ENCODE peak calls at places on chromosomes 3 and 15, in eight cellular contexts. W, O, K, U, C, V, A and H are unnamed samples.
A peak's percentile ranks its signal among the peaks of the same experiment; 100 is the strongest.

GRCh38 chr3:131083190-131083863 is 56.6 kb downstream of the NEK11 start:
- DNase-seq in W (peak; percentile 67), O (peak; percentile 48), K (no peak), U (no peak), C (no peak), V (no peak), A (no peak), H (no peak)

GRCh38 chr3:50395070-50395860 is 35.9 kb upstream of the TMEM115 start:
- DNase-seq in W (no peak), O (no peak), K (no peak), U (no peak), C (no peak), V (no peak), A (no peak), H (no peak)

GRCh38 chr3:193909387-193909786 is 226.6 kb upstream of the HES1 start:
- DNase-seq in W (no peak), O (no peak), K (no peak), U (peak; percentile 38), C (no peak), V (no peak), A (no peak), H (peak; percentile 41)

GRCh38 chr3:50620846-50621245 is 3.9 kb downstream of the MAPKAPK3 start:
- DNase-seq in W (no peak), O (no peak), K (no peak), U (no peak), C (no peak), V (no peak), A (no peak), H (no peak)

GRCh38 chr3:128071771-128072453 is 19.7 kb downstream of the SEC61A1 start:
- DNase-seq in W (no peak), O (no peak), K (no peak), U (no peak), C (no peak), V (no peak), A (no peak), H (no peak)

GRCh38 chr3:82715091-82715856 is 953.8 kb upstream of the GBE1 start:
- DNase-seq in W (no peak), O (no peak), K (no peak), U (no peak), C (no peak), V (no peak), A (no peak), H (no peak)

GRCh38 chr3:157204431-157204830 is 44.5 kb upstream of the CCNL1 start:
- DNase-seq in W (peak; percentile 38), O (no peak), K (no peak), U (no peak), C (peak; percentile 29), V (no peak), A (no peak), H (no peak)

GRCh38 chr3:197484204-197484901 is 71.4 kb downstream of the BDH1 start:
- DNase-seq in W (no peak), O (no peak), K (no peak), U (no peak), C (no peak), V (no peak), A (no peak), H (no peak)

GRCh38 chr3:43995929-43996378 is 245.7 kb upstream of the TOPAZ1 start:
- DNase-seq in W (peak; percentile 39), O (no peak), K (no peak), U (no peak), C (no peak), V (no peak), A (no peak), H (no peak)

GRCh38 chr3:49868951-49869454 is 703 bp downstream of the CAMKV start:
- DNase-seq in W (peak; percentile 62), O (no peak), K (no peak), U (no peak), C (no peak), V (no peak), A (no peak), H (no peak)

GRCh38 chr3:112633757-112634156 is 7.2 kb downstream of the CCDC80 start:
- DNase-seq in W (no peak), O (no peak), K (no peak), U (no peak), C (no peak), V (no peak), A (no peak), H (no peak)

GRCh38 chr3:100044369-100044768 is 69.9 kb downstream of the FILIP1L start:
- DNase-seq in W (no peak), O (no peak), K (no peak), U (peak; percentile 67), C (no peak), V (no peak), A (no peak), H (peak; percentile 58)

GRCh38 chr3:4466783-4467521 is at the start of gene SUMF1:
- DNase-seq in W (peak; percentile 88), O (peak; percentile 80), K (peak; percentile 83), U (no peak), C (no peak), V (peak; percentile 46), A (peak; percentile 67), H (peak; percentile 93)

GRCh38 chr3:162125790-162126189 is 629.2 kb downstream of the OTOL1 start:
- DNase-seq in W (no peak), O (no peak), K (no peak), U (no peak), C (no peak), V (no peak), A (no peak), H (no peak)

GRCh38 chr3:51538115-51538458 is 432 bp upstream of the RAD54L2 start:
- DNase-seq in W (no peak), O (no peak), K (no peak), U (no peak), C (no peak), V (no peak), A (no peak), H (no peak)

GRCh38 chr3:20305647-20306046 is 119.6 kb upstream of the SGO1 start:
- DNase-seq in W (no peak), O (no peak), K (no peak), U (no peak), C (no peak), V (no peak), A (no peak), H (no peak)

GRCh38 chr3:134852893-134853351 is 57.9 kb downstream of the EPHB1 start:
- DNase-seq in W (no peak), O (no peak), K (no peak), U (peak; percentile 91), C (no peak), V (no peak), A (no peak), H (peak; percentile 72)

GRCh38 chr3:36864180-36865053 is 80.4 kb downstream of the TRANK1 start:
- DNase-seq in W (no peak), O (no peak), K (no peak), U (no peak), C (no peak), V (no peak), A (no peak), H (no peak)

GRCh38 chr3:356947-357346 is 160.4 kb downstream of the CHL1 start:
- DNase-seq in W (no peak), O (no peak), K (no peak), U (no peak), C (no peak), V (no peak), A (no peak), H (no peak)

GRCh38 chr3:191973820-191974219 is 512.9 kb downstream of the PYDC2 start:
- DNase-seq in W (no peak), O (no peak), K (no peak), U (no peak), C (no peak), V (no peak), A (no peak), H (no peak)

GRCh38 chr3:140720242-140720641 is 42.4 kb downstream of the TRIM42 start:
- DNase-seq in W (no peak), O (no peak), K (no peak), U (no peak), C (no peak), V (no peak), A (no peak), H (no peak)

GRCh38 chr3:70816346-70816745 is 503.9 kb upstream of the MDFIC2 start:
- DNase-seq in W (no peak), O (no peak), K (no peak), U (no peak), C (no peak), V (no peak), A (no peak), H (no peak)

GRCh38 chr3:98780343-98780742 is 17.2 kb downstream of the ST3GAL6 start:
- DNase-seq in W (no peak), O (no peak), K (no peak), U (no peak), C (no peak), V (no peak), A (no peak), H (no peak)

GRCh38 chr3:100073555-100074307 is 40.6 kb downstream of the FILIP1L start:
- DNase-seq in W (peak; percentile 67), O (no peak), K (no peak), U (no peak), C (peak; percentile 33), V (no peak), A (no peak), H (no peak)

GRCh38 chr3:165210132-165210531 is 13.9 kb upstream of the SLITRK3 start:
- DNase-seq in W (no peak), O (no peak), K (no peak), U (no peak), C (no peak), V (no peak), A (no peak), H (no peak)
- TF ChIP-seq CTCF in W (peak; percentile 53), O (peak; percentile 67), K (peak; percentile 74), U (no peak), C (peak; percentile 12), V (no peak), A (peak; percentile 48), H (no peak)

GRCh38 chr15:66594344-66594743 is 28.5 kb upstream of the LCTL start:
- DNase-seq in W (no peak), O (no peak), K (no peak), U (no peak), C (no peak), V (no peak), A (no peak), H (no peak)
- TF ChIP-seq CTCF in W (no peak), O (no peak), K (no peak), U (peak; percentile 15), C (no peak), V (no peak), A (no peak), H (no peak)

GRCh38 chr3:14148041-14148985 is 23.5 kb downstream of the TMEM43 start:
- DNase-seq in W (peak; percentile 55), O (peak; percentile 17), K (peak; percentile 60), U (no peak), C (no peak), V (no peak), A (no peak), H (no peak)
- TF ChIP-seq CTCF in W (peak; percentile 44), O (no peak), K (peak; percentile 52), U (no peak), C (peak; percentile 21), V (no peak), A (peak; percentile 34), H (no peak)

DNA sequence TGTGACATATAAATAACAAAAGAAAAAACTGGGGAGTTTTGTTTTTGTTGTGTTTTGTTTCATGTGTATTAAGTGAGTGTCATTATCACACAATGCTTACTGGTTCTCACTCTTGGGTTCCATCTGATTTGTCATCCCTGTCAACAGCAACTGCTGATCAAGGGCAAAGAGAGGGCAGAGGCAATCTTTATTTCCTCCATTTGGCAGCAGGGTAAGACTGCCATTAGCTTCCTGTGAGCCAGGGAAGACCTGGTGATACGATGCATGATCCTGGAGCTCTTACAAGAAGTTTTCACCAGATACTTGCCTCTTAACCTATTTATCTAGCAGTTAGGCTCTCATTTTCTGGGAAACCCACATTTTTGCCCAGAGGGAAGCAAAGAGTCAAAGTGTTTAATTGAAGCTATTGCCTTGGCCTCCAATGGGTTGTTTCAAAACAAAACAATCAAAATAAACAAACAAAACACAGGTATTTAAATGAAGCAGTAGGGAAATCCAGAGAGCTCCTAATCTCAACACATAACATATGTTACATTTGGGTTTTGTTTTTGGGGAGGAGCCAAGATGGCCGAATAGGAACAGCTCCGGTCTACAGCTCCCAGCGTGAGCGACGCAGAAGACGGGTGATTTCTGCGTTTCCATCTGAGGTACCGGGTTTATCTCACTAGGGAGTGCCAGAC is 529.8 kb downstream of the MAGI1 start:
- DNase-seq in W (no peak), O (no peak), K (no peak), U (no peak), C (no peak), V (no peak), A (no peak), H (no peak)
- TF ChIP-seq CTCF in W (no peak), O (no peak), K (no peak), U (no peak), C (no peak), V (no peak), A (no peak), H (no peak)